ENCODE peak calls at places on chromosomes 2 and 18, in six cellular contexts. R is AG10803; I is T-helper 9 cell; F is stimulated activated CD4-positive, alpha-beta T cell treated with anti-CD3 and anti-CD28 coated beads, Interleukin-2, amount 100 ng/mL, for 48 hours; E is GM04504; U is hypothalamus. M is an unnamed sample.

GRCh38 chr2:152646775-152647174 is 70.5 kb downstream of the PRPF40A start:
- DNase-seq in R (peak; percentile 90), I (no peak), F (no peak), E (peak; percentile 78), U (no peak), M (no peak)

GRCh38 chr2:178234648-178235047 is 40.3 kb downstream of the OSBPL6 start:
- DNase-seq in R (peak; percentile 67), I (no peak), F (no peak), E (no peak), U (no peak), M (no peak)

GRCh38 chr18:59123588-59124369 is 15.9 kb upstream of the SEC11C start:
- DNase-seq in R (peak; percentile 83), I (no peak), F (no peak), E (peak; percentile 70), U (no peak), M (peak; percentile 61)

GRCh38 chr2:117983040-117983439 is 30.8 kb downstream of the CCDC93 start:
- DNase-seq in R (peak; percentile 42), I (no peak), F (no peak), E (peak; percentile 32), U (no peak), M (no peak)

GRCh38 chr2:225637199-225637598 is 237.7 kb downstream of the NYAP2 start:
- DNase-seq in R (peak; percentile 21), I (no peak), F (no peak), E (no peak), U (no peak), M (no peak)

GRCh38 chr2:106890611-106891010 is 4.6 kb upstream of the ST6GAL2 start:
- DNase-seq in R (no peak), I (no peak), F (no peak), E (no peak), U (no peak), M (no peak)

GRCh38 chr2:159891917-159892691 is 94.1 kb upstream of the CD302 start:
- DNase-seq in R (peak; percentile 60), I (no peak), F (no peak), E (peak; percentile 17), U (no peak), M (no peak)

GRCh38 chr2:24970483-24971299 is 1.1 kb downstream of the DNAJC27 start:
- DNase-seq in R (peak; percentile 57), I (no peak), F (peak; percentile 24), E (no peak), U (no peak), M (peak; percentile 51)

GRCh38 chr18:5710235-5710634 is 166.4 kb upstream of the EPB41L3 start:
- DNase-seq in R (no peak), I (no peak), F (no peak), E (no peak), U (no peak), M (no peak)

GRCh38 chr2:27961997-27962396 is 71.5 kb downstream of the BABAM2 start:
- DNase-seq in R (peak; percentile 44), I (no peak), F (no peak), E (no peak), U (no peak), M (no peak)

GRCh38 chr2:150619607-150620330 is 132.3 kb upstream of the RND3 start:
- DNase-seq in R (peak; percentile 67), I (no peak), F (no peak), E (peak; percentile 35), U (no peak), M (no peak)

GRCh38 chr2:70145851-70146739 is 44.7 kb downstream of the C2orf42 start:
- DNase-seq in R (no peak), I (no peak), F (no peak), E (no peak), U (no peak), M (no peak)

GRCh38 chr2:120175000-120175581 is 48.1 kb downstream of the TMEM185B start:
- DNase-seq in R (peak; percentile 65), I (no peak), F (no peak), E (peak; percentile 40), U (no peak), M (no peak)

GRCh38 chr2:17646096-17646554 is 105.6 kb downstream of the VSNL1 start:
- DNase-seq in R (peak; percentile 84), I (peak; percentile 9), F (peak; percentile 59), E (peak; percentile 73), U (no peak), M (peak; percentile 44)

GRCh38 chr2:167438206-167438605 is 549.9 kb downstream of the XIRP2 start:
- DNase-seq in R (no peak), I (no peak), F (no peak), E (no peak), U (no peak), M (no peak)

GRCh38 chr2:61645911-61646310 is 107.8 kb upstream of the XPO1 start:
- DNase-seq in R (peak; percentile 88), I (no peak), F (no peak), E (peak; percentile 55), U (no peak), M (no peak)

GRCh38 chr18:26429535-26429934 is 118.8 kb downstream of the KCTD1 start:
- DNase-seq in R (peak; percentile 80), I (no peak), F (no peak), E (peak; percentile 67), U (no peak), M (no peak)

GRCh38 chr2:84841577-84841976 is 39.3 kb downstream of the TRABD2A start:
- DNase-seq in R (no peak), I (no peak), F (no peak), E (no peak), U (no peak), M (no peak)

GRCh38 chr18:448116-448515 is 52.4 kb downstream of the COLEC12 start:
- DNase-seq in R (no peak), I (no peak), F (no peak), E (no peak), U (no peak), M (no peak)

GRCh38 chr2:148874868-148875341 is at the start of gene KIF5C:
- DNase-seq in R (peak; percentile 57), I (peak; percentile 90), F (peak; percentile 85), E (peak; percentile 27), U (peak; percentile 86), M (peak; percentile 88)

M was measured in stimulated activated effector memory CD8-positive, alpha-beta T cell treated with anti-CD3 and anti-CD28 coated beads, Interleukin-12 subunit alpha, Interleukin-12 subunit beta, amount 100 ng/mL, for 72 hours.